ENCODE peak calls at places on chromosomes 4 and X, in six cellular contexts. U, O, D, Y, B and Z are unnamed samples.
A peak's percentile ranks its signal among the peaks of the same experiment; 100 is the strongest.

GRCh38 chr4:8155660-8156421 is 2.8 kb downstream of the ABLIM2 start:
- DNase-seq in Y (peak; percentile 44), U (no peak), O (no peak), B (no peak), D (no peak), Z (no peak)

GRCh38 chrX:63889001-63889400 is 104.0 kb upstream of the ARHGEF9 start:
- DNase-seq in Y (peak; percentile 9), D (no peak), O (no peak), B (no peak), U (no peak), Z (no peak)

GRCh38 chrX:148499638-148500427 is 584 bp upstream of the AFF2 start:
- DNase-seq in B (no peak), O (no peak), U (no peak), Y (no peak), D (no peak), Z (no peak)

GRCh38 chr4:1678244-1678643 is 5.9 kb downstream of the FAM53A start:
- DNase-seq in B (no peak), Y (no peak), D (no peak), O (no peak), U (no peak), Z (no peak)

GRCh38 chr4:67909910-67910905 is 26.4 kb upstream of the TMPRSS11D start:
- DNase-seq in D (no peak), B (no peak), O (no peak), Y (peak; percentile 18), U (no peak), Z (no peak)

GRCh38 chrX:103398321-103398937 is 22.1 kb downstream of the BEX3 start:
- DNase-seq in D (no peak), U (no peak), B (no peak), O (no peak), Y (no peak), Z (no peak)

GRCh38 chrX:1181131-1181530 is 31.3 kb downstream of the CRLF2 start:
- DNase-seq in B (no peak), U (no peak), D (no peak), Y (no peak), O (no peak), Z (no peak)

GRCh38 chrX:42680651-42681050 is 97.3 kb downstream of the PPP1R2C start:
- DNase-seq in Y (peak; percentile 6), B (no peak), U (no peak), O (no peak), D (peak; percentile 5), Z (no peak)

GRCh38 chr4:93776386-93777080 is 52.0 kb upstream of the ATOH1 start:
- DNase-seq in O (no peak), Y (no peak), D (no peak), B (no peak), U (no peak), Z (no peak)
- H3K27ac ChIP-seq in O (no peak overlapping the region), Y (no peak overlapping the region), D (no peak overlapping the region), B (no peak overlapping the region), U (no peak overlapping the region), Z (no peak overlapping the region)

GRCh38 chr4:168677879-168678278 is 181.0 kb downstream of the PALLD start:
- DNase-seq in O (no peak), Y (no peak), D (no peak), B (no peak), U (no peak), Z (no peak)
- H3K27ac ChIP-seq in O (no peak overlapping the region), Y (no peak overlapping the region), D (no peak overlapping the region), B (no peak overlapping the region), U (no peak overlapping the region), Z (no peak overlapping the region)

DNA sequence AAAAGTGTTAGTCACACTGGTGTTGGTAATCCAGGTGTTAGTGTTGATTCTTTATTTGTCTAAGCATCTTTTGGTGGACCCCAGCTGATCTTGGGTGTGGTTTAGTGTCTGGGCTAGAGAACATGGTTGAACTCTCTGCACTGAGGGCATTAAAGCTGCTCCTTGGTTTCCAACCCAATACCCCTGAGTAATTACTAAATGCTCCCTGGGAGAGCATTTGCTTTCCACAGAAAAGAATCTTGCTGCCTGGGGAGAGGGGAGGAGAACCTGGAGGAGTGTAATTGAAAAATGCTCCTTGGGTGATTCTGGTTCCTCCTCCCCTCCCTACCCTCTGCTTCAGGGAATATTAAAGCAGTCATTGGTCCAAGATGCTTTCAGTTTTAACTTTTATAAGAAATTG is 3.1 kb downstream of the GUCY1B1 start:
- DNase-seq in U (no peak), O (no peak), D (no peak), B (no peak), Y (peak; percentile 43), Z (no peak)
- H3K27ac ChIP-seq in U (no peak overlapping the region), O (no peak overlapping the region), D (no peak overlapping the region), B (no peak overlapping the region), Y (no peak overlapping the region), Z (no peak overlapping the region)

GRCh38 chr4:54067163-54067562 is 2.8 kb upstream of the CHIC2 start:
- DNase-seq in Y (no peak), O (no peak), D (peak; percentile 60), U (peak; percentile 86), B (no peak), Z (peak; percentile 55)

GRCh38 chr4:54064317-54065275 is at the start of gene CHIC2:
- DNase-seq in O (peak; percentile 91), U (peak; percentile 93), D (peak; percentile 90), Y (peak; percentile 96), B (peak; percentile 96), Z (peak; percentile 97)

GRCh38 chr4:54065282-54066087 is 1.1 kb upstream of the CHIC2 start:
- DNase-seq in B (no peak), U (no peak), D (no peak), Y (peak; percentile 48), O (no peak), Z (no peak)

GRCh38 chr4:54066718-54067129 is 2.3 kb upstream of the CHIC2 start:
- DNase-seq in B (no peak), O (no peak), D (no peak), Y (peak; percentile 78), U (peak; percentile 33), Z (no peak)

DNA sequence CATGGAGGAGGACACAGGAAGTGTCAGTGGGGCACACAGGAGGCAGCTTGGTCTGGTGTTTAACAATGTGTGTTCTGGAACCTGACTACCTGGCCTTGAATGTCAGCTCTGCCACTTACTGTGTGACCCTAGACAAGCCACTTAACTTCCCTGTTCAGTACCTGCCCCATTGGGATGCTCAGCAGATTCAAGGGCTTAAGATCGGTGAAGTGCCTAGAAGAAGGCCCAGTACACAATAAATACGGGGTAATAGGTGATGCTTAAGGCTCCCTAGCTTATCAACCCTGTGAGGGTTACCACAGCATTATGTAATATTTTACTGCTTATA is 1.6 kb upstream of the CHIC2 start:
- DNase-seq in Y (no peak), D (no peak), B (no peak), U (no peak), O (no peak), Z (no peak)
- H3K27ac ChIP-seq in Y (peak overlapping the region; percentile 12), D (peak overlapping the region; percentile 98), B (no peak overlapping the region), U (no peak overlapping the region), O (no peak overlapping the region), Z (no peak overlapping the region)